ENCODE peak calls at places on chromosomes 3 and 15, in eight cellular contexts. F is neural progenitor cell; C is osteoblast; J is PC-9; W is SJSA1; H is uterus; S is naive thymus-derived CD4-positive, alpha-beta T cell; N is psoas muscle. R is an unnamed sample. For H3K36me3, the result is how much of the 10 kb centered on the place peaks cover.

GRCh38 chr15:34993877-34994276 is 5.8 kb upstream of the ZNF770 start:
- DNase-seq in W (no peak), N (no peak), H (no peak), J (no peak), C (no peak), S (no peak), F (no peak), R (no peak)

GRCh38 chr3:44992555-44993470 is 16.8 kb downstream of the EXOSC7 start:
- DNase-seq in W (no peak), C (peak), S (no peak), J (no peak), H (no peak), F (peak), N (no peak), R (peak)

GRCh38 chr15:59438891-59439290 is 905 bp downstream of the FAM81A start:
- DNase-seq in W (no peak), N (no peak), S (no peak), F (peak), J (no peak), H (peak), C (no peak), R (peak)

GRCh38 chr3:152742368-152743347 is 92.3 kb upstream of the P2RY1 start:
- DNase-seq in N (no peak), F (no peak), W (no peak), J (no peak), C (no peak), H (no peak), S (no peak), R (no peak)

GRCh38 chr3:158773845-158774542 is 27.9 kb upstream of the MFSD1 start:
- DNase-seq in F (no peak), J (peak), W (no peak), N (no peak), H (peak), C (no peak), S (no peak), R (no peak)

GRCh38 chr3:55604414-55604813 is 117.3 kb upstream of the WNT5A start:
- DNase-seq in H (no peak), C (no peak), N (no peak), W (no peak), S (no peak), J (peak), F (no peak), R (no peak)

GRCh38 chr3:127783166-127783565 is 39.1 kb downstream of the MGLL start:
- DNase-seq in S (no peak), J (no peak), W (no peak), C (no peak), H (no peak), N (peak), F (no peak), R (no peak)

GRCh38 chr15:39438260-39438659 is 142.6 kb upstream of the THBS1 start:
- DNase-seq in N (peak), W (no peak), J (no peak), S (no peak), H (no peak), F (no peak), C (no peak), R (no peak)

GRCh38 chr3:132657869-132658747 is 1.5 kb downstream of the ACAD11 start:
- DNase-seq in F (no peak), W (no peak), S (no peak), N (no peak), C (no peak), H (no peak), J (no peak), R (no peak)

GRCh38 chr15:42457445-42458442 is 33.2 kb downstream of the ZNF106 start:
- DNase-seq in S (no peak), N (peak), W (peak), J (no peak), H (peak), F (peak), C (peak), R (peak)

GRCh38 chr15:93007994-93008393 is 81.0 kb downstream of the RGMA start:
- DNase-seq in J (no peak), N (no peak), C (no peak), W (no peak), S (no peak), F (no peak), H (no peak), R (no peak)

GRCh38 chr15:88982946-88983342 is 69.8 kb upstream of the MFGE8 start:
- DNase-seq in W (no peak), F (no peak), C (no peak), N (no peak), J (no peak), H (no peak), S (no peak), R (no peak)

GRCh38 chr3:112327371-112327951 is 5.5 kb upstream of the CD200 start:
- DNase-seq in H (no peak), N (no peak), W (no peak), C (peak), J (no peak), S (peak), F (peak), R (peak)

GRCh38 chr3:71916747-71917369 is 131.9 kb upstream of the PROK2 start:
- DNase-seq in N (no peak), F (no peak), W (no peak), H (no peak), J (no peak), S (no peak), C (no peak), R (no peak)

GRCh38 chr15:89330119-89330518 is 4.5 kb downstream of the POLG start:
- DNase-seq in H (no peak), N (no peak), W (no peak), C (peak), F (no peak), J (no peak), S (no peak), R (no peak)

GRCh38 chr3:155743616-155744015 is 1.3 kb downstream of the PLCH1 start:
- DNase-seq in F (no peak), J (no peak), S (no peak), N (no peak), H (no peak), W (no peak), C (no peak), R (no peak)

GRCh38 chr3:30352919-30353318 is 253.5 kb upstream of the TGFBR2 start:
- DNase-seq in C (no peak), J (no peak), S (no peak), N (no peak), W (no peak), F (no peak), H (no peak), R (no peak)

GRCh38 chr3:148089171-148089570 is 608.5 kb upstream of the AGTR1 start:
- DNase-seq in C (no peak), S (no peak), F (no peak), H (no peak), J (no peak), N (no peak), W (no peak), R (no peak)

GRCh38 chr3:158106773-158107461 is 697 bp upstream of the SHOX2 start:
- DNase-seq in H (peak), N (peak), S (no peak), W (no peak), J (no peak), C (peak), F (peak), R (peak)

GRCh38 chr15:62569460-62570404 is 404.6 kb upstream of the C2CD4B start:
- DNase-seq in H (no peak), W (peak), S (no peak), N (peak), C (peak), F (no peak), J (peak), R (no peak)

GRCh38 chr15:31031471-31032064 is 40.1 kb upstream of the MTMR10 start:
- DNase-seq in H (no peak), N (no peak), C (peak), F (no peak), W (no peak), J (no peak), S (no peak), R (no peak)

GRCh38 chr15:32790352-32790999 is 72.7 kb downstream of the GREM1 start:
- DNase-seq in N (no peak), H (no peak), C (peak), J (no peak), F (no peak), S (no peak), W (peak), R (no peak)

GRCh38 chr15:63605816-63606215 is 8.6 kb downstream of the FBXL22 start:
- DNase-seq in C (peak), S (peak), J (no peak), W (no peak), H (no peak), N (no peak), F (no peak), R (no peak)

GRCh38 chr3:49454898-49455681 is 15.0 kb upstream of the DAG1 start:
- DNase-seq in S (no peak), J (no peak), N (peak), F (no peak), C (peak), H (no peak), W (no peak), R (peak)

GRCh38 chr3:49616491-49616941 is 57.6 kb upstream of the APEH start:
- DNase-seq in J (no peak), C (peak), F (peak), N (no peak), H (no peak), S (no peak), W (no peak), R (peak)

GRCh38 chr15:71804695-71805470 is 5.5 kb upstream of the NR2E3 start:
- DNase-seq in W (no peak), C (peak), N (no peak), F (no peak), H (no peak), S (no peak), J (no peak), R (no peak)

GRCh38 chr3:126573492-126574117 is 14.9 kb upstream of the C3orf22 start:
- DNase-seq in F (no peak), H (no peak), S (no peak), N (peak), W (no peak), C (no peak), J (no peak), R (no peak)

GRCh38 chr3:170037463-170038433 is at the start of gene GPR160:
- DNase-seq in J (peak), H (peak), F (peak), S (peak), C (peak), N (peak), W (peak), R (peak)

GRCh38 chr15:38674440-38674839 is 109.8 kb upstream of the RASGRP1 start:
- DNase-seq in W (no peak), H (no peak), N (no peak), J (no peak), F (no peak), S (no peak), C (no peak), R (no peak)

GRCh38 chr3:58148049-58148448 is 62.7 kb downstream of the DNASE1L3 start:
- DNase-seq in H (no peak), S (no peak), N (no peak), J (no peak), C (no peak), W (no peak), F (no peak), R (no peak)
- H3K36me3 ChIP-seq in H (under half), S (under half), N (under half), J (half or more), C (half or more), W (half or more), F (under half), R (under half)

DNA sequence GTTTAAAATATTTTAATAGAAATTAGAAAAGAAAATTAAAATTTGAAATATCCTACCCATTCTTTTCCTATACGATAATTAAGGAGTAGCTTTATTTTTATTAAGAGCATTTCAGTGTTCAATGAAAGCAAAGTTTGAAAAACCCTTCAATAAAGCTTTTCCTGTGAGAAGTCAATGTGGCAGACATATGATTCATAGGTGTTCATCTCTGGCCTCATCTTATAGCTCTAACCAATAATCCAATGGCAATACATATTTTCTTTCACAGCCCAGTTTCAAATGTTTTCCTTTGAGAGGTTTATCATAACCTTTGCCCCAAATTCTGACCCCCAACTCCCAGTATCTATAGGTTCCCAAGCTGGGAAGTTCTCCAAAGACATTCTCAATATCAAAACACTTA is 8.3 kb downstream of the KPNA1 start:
- DNase-seq in F (no peak), W (no peak), J (no peak), N (no peak), H (no peak), C (no peak), S (no peak), R (no peak)
- H3K36me3 ChIP-seq in F (under half), W (under half), J (under half), N (under half), H (under half), C (under half), S (under half), R (under half)

DNA sequence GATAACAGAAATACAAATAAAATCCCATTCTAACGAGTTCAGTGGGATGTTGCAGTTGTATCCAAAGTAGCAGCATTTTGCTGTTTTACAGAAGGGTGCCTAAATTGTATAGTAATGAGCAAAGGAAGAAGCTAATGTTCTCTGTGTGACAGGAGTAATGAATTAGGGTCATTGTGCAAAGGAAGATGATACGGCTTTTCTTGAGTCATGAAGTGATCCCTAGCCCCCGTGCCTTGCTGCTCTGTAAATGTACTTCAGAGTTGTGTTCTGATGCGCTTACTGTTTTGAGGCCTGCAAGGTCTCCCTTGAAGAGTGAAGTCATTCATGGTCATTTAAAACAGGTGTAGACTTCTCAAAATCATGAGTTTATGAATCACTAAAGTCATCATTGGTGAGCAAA is 37.9 kb downstream of the ATP1B3 start:
- DNase-seq in J (no peak), S (no peak), H (no peak), F (no peak), W (no peak), N (no peak), C (no peak), R (no peak)
- H3K36me3 ChIP-seq in J (under half), S (under half), H (under half), F (under half), W (half or more), N (under half), C (under half), R (under half)

GRCh38 chr3:37224879-37225278 is 50.5 kb upstream of the LRRFIP2 start:
- DNase-seq in N (no peak), W (no peak), C (no peak), J (no peak), F (no peak), S (no peak), H (no peak), R (no peak)
- H3K36me3 ChIP-seq in N (under half), W (under half), C (under half), J (under half), F (under half), S (under half), H (under half), R (under half)

DNA sequence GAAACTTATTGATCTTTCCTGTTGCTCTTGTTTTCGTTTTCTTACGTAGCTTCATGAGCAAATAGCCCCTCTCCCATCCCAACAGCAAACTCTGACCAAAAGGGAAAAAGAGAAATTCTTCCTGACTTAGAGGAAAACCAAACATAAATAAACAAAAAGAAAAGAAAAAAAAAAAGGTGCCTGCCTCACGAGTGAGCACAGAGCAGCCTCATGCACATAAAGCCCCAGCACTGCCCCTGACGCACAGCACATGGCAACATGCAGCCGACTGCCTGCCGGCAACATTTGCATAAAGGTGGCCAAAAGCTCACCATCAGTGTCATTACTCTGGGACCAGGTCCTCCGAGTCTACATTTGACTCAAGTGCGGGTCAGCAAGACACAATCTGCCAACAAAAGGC is 6.4 kb downstream of the POC1A start:
- DNase-seq in F (no peak), N (peak), H (no peak), C (no peak), J (no peak), W (no peak), S (no peak), R (no peak)
- H3K36me3 ChIP-seq in F (under half), N (under half), H (under half), C (under half), J (under half), W (half or more), S (under half), R (under half)

DNA sequence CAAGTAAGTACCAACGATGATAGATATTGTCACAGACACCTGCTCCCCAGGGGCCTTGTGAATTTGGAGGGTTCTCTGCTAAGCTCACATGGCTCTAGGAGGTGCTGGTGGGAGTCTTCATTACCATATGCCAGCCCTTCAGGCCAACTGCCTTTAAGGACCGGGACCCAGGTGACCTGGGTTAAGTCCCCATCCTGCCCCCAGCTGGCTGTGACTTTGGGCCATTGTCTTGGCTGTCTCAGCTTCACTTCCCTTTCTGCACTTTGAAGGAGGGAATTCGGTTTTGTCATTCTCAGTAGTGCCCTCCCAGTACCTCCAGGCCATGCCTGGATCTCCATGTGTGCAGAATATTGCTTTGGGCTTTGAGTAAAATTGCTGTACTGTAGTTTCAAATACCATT is 72.8 kb upstream of the ACAD9 start:
- DNase-seq in W (no peak), F (no peak), N (no peak), H (no peak), S (no peak), J (no peak), C (no peak), R (no peak)
- H3K36me3 ChIP-seq in W (half or more), F (under half), N (under half), H (under half), S (under half), J (under half), C (under half), R (under half)

GRCh38 chr3:10453764-10454163 is 51.6 kb downstream of the ATP2B2 start:
- DNase-seq in J (no peak), W (no peak), H (no peak), F (no peak), S (no peak), N (no peak), C (no peak), R (no peak)

GRCh38 chr3:10457560-10457959 is 47.8 kb downstream of the ATP2B2 start:
- DNase-seq in N (no peak), S (no peak), J (no peak), C (no peak), H (no peak), F (no peak), W (no peak), R (no peak)

GRCh38 chr3:10456981-10457380 is 48.4 kb downstream of the ATP2B2 start:
- DNase-seq in S (no peak), H (no peak), W (no peak), J (no peak), N (no peak), C (peak), F (no peak), R (no peak)

GRCh38 chr3:10454907-10455306 is 50.5 kb downstream of the ATP2B2 start:
- DNase-seq in H (no peak), C (peak), F (no peak), N (no peak), W (no peak), J (no peak), S (no peak), R (no peak)

GRCh38 chr3:10455515-10455914 is 49.9 kb downstream of the ATP2B2 start:
- DNase-seq in J (no peak), F (no peak), S (no peak), W (no peak), C (no peak), H (no peak), N (no peak), R (no peak)
- H3K36me3 ChIP-seq in J (under half), F (under half), S (under half), W (under half), C (under half), H (under half), N (under half), R (under half)

GRCh38 chr3:161859870-161860450 is 363.4 kb downstream of the OTOL1 start:
- DNase-seq in N (no peak), H (no peak), C (no peak), F (no peak), S (no peak), W (no peak), J (no peak), R (no peak)
- H3K36me3 ChIP-seq in N (under half), H (under half), C (under half), F (under half), S (under half), W (under half), J (under half), R (under half)

R was measured in A673.